ENCODE peak calls at places on chromosomes 7 and 10, in four cellular contexts. One of them, this sample, is unnamed.

GRCh38 chr10:84214612-84215235 is 10.6 kb downstream of the LRIT2 start:
- DNase-seq in neural progenitor cell: peak; percentile 60
- DNase-seq in ovary: no peak
- DNase-seq in NCI-H1694 treated with DMSO at 0.1 percent for 48 hours: no peak
- DNase-seq in this sample: peak; percentile 14

GRCh38 chr7:134085315-134085714 is 41.8 kb upstream of the LRGUK start:
- DNase-seq in neural progenitor cell: no peak
- DNase-seq in ovary: no peak
- DNase-seq in NCI-H1694 treated with DMSO at 0.1 percent for 48 hours: no peak
- DNase-seq in this sample: no peak

GRCh38 chr10:59675812-59676211 is 33.8 kb downstream of the SLC16A9 start:
- DNase-seq in neural progenitor cell: peak; percentile 61
- DNase-seq in ovary: no peak
- DNase-seq in NCI-H1694 treated with DMSO at 0.1 percent for 48 hours: no peak
- DNase-seq in this sample: no peak

GRCh38 chr7:1694981-1695511 is 25.0 kb downstream of the ELFN1 start:
- DNase-seq in neural progenitor cell: no peak
- DNase-seq in ovary: no peak
- DNase-seq in NCI-H1694 treated with DMSO at 0.1 percent for 48 hours: no peak
- DNase-seq in this sample: peak; percentile 31

GRCh38 chr7:155285423-155286220 is 12.1 kb upstream of the INSIG1 start:
- DNase-seq in neural progenitor cell: no peak
- DNase-seq in ovary: no peak
- DNase-seq in NCI-H1694 treated with DMSO at 0.1 percent for 48 hours: no peak
- DNase-seq in this sample: no peak

GRCh38 chr10:7579681-7580080 is 87.1 kb downstream of the ITIH5 start:
- DNase-seq in neural progenitor cell: no peak
- DNase-seq in ovary: no peak
- DNase-seq in NCI-H1694 treated with DMSO at 0.1 percent for 48 hours: no peak
- DNase-seq in this sample: peak; percentile 24

GRCh38 chr7:732094-732541 is 5.0 kb upstream of the PRKAR1B start:
- DNase-seq in neural progenitor cell: no peak
- DNase-seq in ovary: peak; percentile 33
- DNase-seq in NCI-H1694 treated with DMSO at 0.1 percent for 48 hours: peak; percentile 93
- DNase-seq in this sample: peak; percentile 66

GRCh38 chr10:62185914-62186692 is 82.5 kb downstream of the RTKN2 start:
- DNase-seq in neural progenitor cell: no peak
- DNase-seq in ovary: no peak
- DNase-seq in NCI-H1694 treated with DMSO at 0.1 percent for 48 hours: no peak
- DNase-seq in this sample: no peak

GRCh38 chr7:149856583-149856982 is 17.2 kb upstream of the ATP6V0E2 start:
- DNase-seq in neural progenitor cell: no peak
- DNase-seq in ovary: no peak
- DNase-seq in NCI-H1694 treated with DMSO at 0.1 percent for 48 hours: no peak
- DNase-seq in this sample: no peak

GRCh38 chr7:33072471-33072870 is 9.9 kb upstream of the NT5C3A start:
- DNase-seq in neural progenitor cell: no peak
- DNase-seq in ovary: no peak
- DNase-seq in NCI-H1694 treated with DMSO at 0.1 percent for 48 hours: no peak
- DNase-seq in this sample: no peak

GRCh38 chr7:26612742-26613141 is 251.6 kb downstream of the SKAP2 start:
- DNase-seq in neural progenitor cell: no peak
- DNase-seq in ovary: no peak
- DNase-seq in NCI-H1694 treated with DMSO at 0.1 percent for 48 hours: no peak
- DNase-seq in this sample: no peak

GRCh38 chr10:20494474-20494873 is 402.6 kb downstream of the NEBL start:
- DNase-seq in neural progenitor cell: no peak
- DNase-seq in ovary: no peak
- DNase-seq in NCI-H1694 treated with DMSO at 0.1 percent for 48 hours: no peak
- DNase-seq in this sample: no peak

GRCh38 chr7:120615703-120616102 is 242.2 kb downstream of the TSPAN12 start:
- DNase-seq in neural progenitor cell: no peak
- DNase-seq in ovary: no peak
- DNase-seq in NCI-H1694 treated with DMSO at 0.1 percent for 48 hours: no peak
- DNase-seq in this sample: no peak

GRCh38 chr7:112414855-112415490 is 35.3 kb upstream of the IFRD1 start:
- DNase-seq in neural progenitor cell: peak; percentile 47
- DNase-seq in ovary: no peak
- DNase-seq in NCI-H1694 treated with DMSO at 0.1 percent for 48 hours: peak; percentile 42
- DNase-seq in this sample: no peak

GRCh38 chr7:43071604-43072003 is 40.8 kb upstream of the HECW1 start:
- DNase-seq in neural progenitor cell: peak; percentile 81
- DNase-seq in ovary: no peak
- DNase-seq in NCI-H1694 treated with DMSO at 0.1 percent for 48 hours: no peak
- DNase-seq in this sample: no peak

GRCh38 chr7:78528964-78529363 is 730.4 kb downstream of the PHTF2 start:
- DNase-seq in neural progenitor cell: no peak
- DNase-seq in ovary: no peak
- DNase-seq in NCI-H1694 treated with DMSO at 0.1 percent for 48 hours: no peak
- DNase-seq in this sample: no peak

GRCh38 chr7:137316643-137317042 is 26.9 kb downstream of the PTN start:
- DNase-seq in neural progenitor cell: no peak
- DNase-seq in ovary: no peak
- DNase-seq in NCI-H1694 treated with DMSO at 0.1 percent for 48 hours: no peak
- DNase-seq in this sample: no peak

GRCh38 chr7:46478046-46478445 is 557.0 kb upstream of the IGFBP3 start:
- DNase-seq in neural progenitor cell: no peak
- DNase-seq in ovary: no peak
- DNase-seq in NCI-H1694 treated with DMSO at 0.1 percent for 48 hours: no peak
- DNase-seq in this sample: no peak

GRCh38 chr10:13984647-13985155 is 346.0 kb downstream of the FRMD4A start:
- DNase-seq in neural progenitor cell: no peak
- DNase-seq in ovary: no peak
- DNase-seq in NCI-H1694 treated with DMSO at 0.1 percent for 48 hours: no peak
- DNase-seq in this sample: no peak

GRCh38 chr10:74575191-74575720 is 251.1 kb upstream of the KAT6B start:
- DNase-seq in neural progenitor cell: no peak
- DNase-seq in ovary: no peak
- DNase-seq in NCI-H1694 treated with DMSO at 0.1 percent for 48 hours: no peak
- DNase-seq in this sample: no peak

GRCh38 chr10:42961156-42961589 is 115.7 kb upstream of the RET start:
- DNase-seq in neural progenitor cell: no peak
- DNase-seq in ovary: peak; percentile 6
- DNase-seq in NCI-H1694 treated with DMSO at 0.1 percent for 48 hours: no peak
- DNase-seq in this sample: peak; percentile 17

GRCh38 chr10:31593124-31593523 is 274.1 kb downstream of the ZEB1 start:
- DNase-seq in neural progenitor cell: no peak
- DNase-seq in ovary: no peak
- DNase-seq in NCI-H1694 treated with DMSO at 0.1 percent for 48 hours: no peak
- DNase-seq in this sample: no peak

GRCh38 chr7:2667843-2668242 is 20.2 kb upstream of the AMZ1 start:
- DNase-seq in neural progenitor cell: no peak
- DNase-seq in ovary: no peak
- DNase-seq in NCI-H1694 treated with DMSO at 0.1 percent for 48 hours: no peak
- DNase-seq in this sample: no peak

GRCh38 chr7:1175967-1176851 is 16.2 kb upstream of the ZFAND2A start:
- DNase-seq in neural progenitor cell: peak; percentile 83
- DNase-seq in ovary: peak; percentile 92
- DNase-seq in NCI-H1694 treated with DMSO at 0.1 percent for 48 hours: peak; percentile 45
- DNase-seq in this sample: peak; percentile 82

GRCh38 chr10:84205049-84205852 is 10.9 kb downstream of the CDHR1 start:
- DNase-seq in neural progenitor cell: peak; percentile 74
- DNase-seq in ovary: no peak
- DNase-seq in NCI-H1694 treated with DMSO at 0.1 percent for 48 hours: peak; percentile 81
- DNase-seq in this sample: peak; percentile 58

This sample was measured in adrenal gland.